ENCODE peak calls at places on chromosomes 13 and 19, in six cellular contexts. L, V, Z, Q, S and J are unnamed samples.

GRCh38 chr19:6126335-6126974 is 9.0 kb upstream of the ACSBG2 start:
- DNase-seq in L (peak), Z (no peak), S (peak), Q (peak), V (no peak), J (no peak)

GRCh38 chr13:75120071-75120470 is 361.9 kb downstream of the TBC1D4 start:
- DNase-seq in L (no peak), S (peak), V (no peak), Z (no peak), Q (no peak), J (no peak)

GRCh38 chr19:50432658-50433057 is at the start of gene MYBPC2:
- DNase-seq in Q (peak), S (peak), Z (no peak), V (no peak), L (no peak), J (no peak)

GRCh38 chr19:12952488-12953455 is 4.3 kb downstream of the GADD45GIP1 start:
- DNase-seq in Z (no peak), S (peak), L (no peak), Q (peak), V (no peak), J (no peak)

GRCh38 chr13:66994097-66994496 is 236.0 kb downstream of the PCDH9 start:
- DNase-seq in Q (peak), V (no peak), Z (peak), L (peak), S (no peak), J (peak)

GRCh38 chr13:33678906-33679657 is 138.9 kb upstream of the RFC3 start:
- DNase-seq in S (no peak), V (peak), Z (no peak), L (peak), Q (peak), J (no peak)

GRCh38 chr13:59673301-59673700 is 490.4 kb downstream of the DIAPH3 start:
- DNase-seq in S (no peak), L (no peak), V (no peak), Z (no peak), Q (no peak), J (no peak)

GRCh38 chr19:34184880-34185491 is 12.7 kb downstream of the LSM14A start:
- DNase-seq in L (no peak), V (no peak), Z (no peak), S (no peak), Q (no peak), J (no peak)

GRCh38 chr19:49020342-49020741 is 3.5 kb upstream of the LHB start:
- DNase-seq in S (no peak), V (no peak), L (no peak), Q (peak), Z (no peak), J (no peak)

GRCh38 chr13:21638319-21639282 is 32.3 kb upstream of the FGF9 start:
- DNase-seq in Z (peak), S (no peak), V (no peak), Q (peak), L (no peak), J (peak)